ENCODE peak calls at places on chromosomes 11 and 22, in ten cellular contexts. F, P, J, Q, V, G, Y, C, O and T are unnamed samples.

GRCh38 chr11:93921695-93922468 is 71.5 kb upstream of the VSTM5 start:
- DNase-seq in F (no peak), P (peak; percentile 57), J (no peak), Q (peak; percentile 18), V (peak; percentile 51), G (no peak), Y (no peak), C (peak; percentile 58), O (peak; percentile 71), T (peak; percentile 48)

GRCh38 chr11:57263351-57263750 is 26.3 kb upstream of the APLNR start:
- DNase-seq in F (no peak), P (no peak), J (no peak), Q (no peak), V (no peak), G (no peak), Y (no peak), C (no peak), O (no peak), T (no peak)

GRCh38 chr11:116648229-116649174 is 124.3 kb downstream of the BUD13 start:
- DNase-seq in F (no peak), P (no peak), J (no peak), Q (no peak), V (no peak), G (no peak), Y (no peak), C (no peak), O (no peak), T (no peak)

GRCh38 chr11:133134561-133135173 is 397.6 kb downstream of the OPCML start:
- DNase-seq in F (peak; percentile 33), P (peak; percentile 66), J (no peak), Q (peak; percentile 50), V (peak; percentile 47), G (no peak), Y (peak; percentile 64), C (peak; percentile 68), O (peak; percentile 83), T (peak; percentile 76)

GRCh38 chr22:17787159-17788022 is 13.1 kb upstream of the BID start:
- DNase-seq in F (no peak), P (no peak), J (no peak), Q (no peak), V (no peak), G (no peak), Y (no peak), C (no peak), O (no peak), T (no peak)

GRCh38 chr22:30159561-30160353 is 79.5 kb downstream of the HORMAD2 start:
- DNase-seq in F (peak; percentile 36), P (no peak), J (no peak), Q (no peak), V (peak; percentile 64), G (no peak), Y (no peak), C (no peak), O (no peak), T (no peak)

GRCh38 chr11:117535201-117535869 is 207.7 kb downstream of the CEP164 start:
- DNase-seq in F (peak; percentile 42), P (no peak), J (peak; percentile 78), Q (peak; percentile 23), V (no peak), G (no peak), Y (peak; percentile 78), C (peak; percentile 70), O (no peak), T (peak; percentile 30)

GRCh38 chr11:70128435-70128906 is 50.4 kb downstream of the ANO1 start:
- DNase-seq in F (no peak), P (no peak), J (no peak), Q (no peak), V (peak; percentile 78), G (no peak), Y (no peak), C (no peak), O (no peak), T (peak; percentile 74)

GRCh38 chr11:111969344-111969743 is 32.2 kb downstream of the DIXDC1 start:
- DNase-seq in F (no peak), P (no peak), J (no peak), Q (no peak), V (no peak), G (no peak), Y (no peak), C (no peak), O (no peak), T (no peak)

GRCh38 chr22:25404556-25404922 is 159.9 kb upstream of the GRK3 start:
- DNase-seq in F (no peak), P (peak; percentile 51), J (peak; percentile 51), Q (no peak), V (no peak), G (no peak), Y (peak; percentile 61), C (peak; percentile 69), O (no peak), T (no peak)

GRCh38 chr22:45376009-45376408 is 37.4 kb downstream of the SMC1B start:
- DNase-seq in F (no peak), P (no peak), J (no peak), Q (no peak), V (no peak), G (no peak), Y (no peak), C (no peak), O (no peak), T (no peak)

DNA sequence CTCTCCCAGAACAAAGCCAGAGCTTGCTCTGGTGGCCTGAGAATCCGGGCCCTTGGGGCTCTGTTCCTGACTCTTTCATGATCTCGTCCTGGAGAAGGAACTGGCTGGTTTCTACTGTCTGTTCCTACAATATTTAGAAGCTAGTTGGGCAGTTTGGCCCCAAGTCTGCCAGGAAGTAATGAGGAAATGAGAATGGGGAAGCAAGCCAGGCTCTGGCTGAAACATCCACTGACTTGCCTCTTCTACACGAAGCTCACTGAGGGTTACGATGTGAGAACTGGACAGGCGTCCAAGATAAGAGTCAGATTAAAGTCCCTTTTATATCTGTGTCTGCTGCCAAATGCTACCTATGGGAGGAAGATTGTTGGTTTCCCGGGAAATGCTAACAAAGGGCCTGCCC is 110.0 kb upstream of the KIRREL3 start:
- DNase-seq in F (peak; percentile 10), P (no peak), J (no peak), Q (no peak), V (no peak), G (no peak), Y (no peak), C (no peak), O (no peak), T (no peak)
- TF ChIP-seq EP300 in F (no peak), P (no peak), J (no peak), Q (no peak), V (no peak), G (no peak), Y (no peak), C (no peak), O (no peak), T (no peak)

GRCh38 chr22:50583294-50583865 is 731 bp upstream of the CHKB start:
- DNase-seq in F (no peak), P (no peak), J (no peak), Q (no peak), V (no peak), G (no peak), Y (no peak), C (no peak), O (no peak), T (no peak)
- H3K27ac ChIP-seq in F (peak overlapping the region; percentile 33), P (peak overlapping the region; percentile 48), J (peak overlapping the region; percentile 94), Q (peak overlapping the region; percentile 99), V (peak overlapping the region; percentile 81), G (peak overlapping the region; percentile 97), Y (peak overlapping the region; percentile 99), C (no peak overlapping the region), O (no peak overlapping the region), T (peak overlapping the region; percentile 100)

DNA sequence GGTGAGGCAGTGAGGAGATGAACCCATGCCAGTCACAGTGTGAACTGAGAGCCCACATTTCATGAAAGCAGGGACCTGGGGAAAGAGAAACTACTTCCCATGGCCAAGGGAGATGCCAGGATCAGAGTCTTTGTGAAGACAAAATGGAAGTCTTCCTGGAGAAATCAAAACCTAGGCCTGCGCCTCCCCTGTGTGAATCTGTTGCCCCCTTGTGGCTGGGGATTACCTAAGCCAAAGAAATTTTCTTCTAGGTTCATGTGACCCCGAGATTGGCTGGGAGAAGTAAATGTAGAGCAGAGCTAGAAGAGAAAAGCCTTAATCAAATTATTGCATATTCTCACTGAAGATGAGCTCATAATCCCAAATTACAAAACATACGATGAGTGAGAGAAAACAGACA is 1075.3 kb downstream of the TBC1D22A start:
- DNase-seq in F (no peak), P (peak; percentile 41), J (no peak), Q (no peak), V (peak; percentile 36), G (no peak), Y (no peak), C (peak; percentile 20), O (peak; percentile 57), T (no peak)
- H3K9me3 ChIP-seq in F (no peaks in the 10 kb centered on the region), P (no peaks in the 10 kb centered on the region), J (no peaks in the 10 kb centered on the region), Q (no peaks in the 10 kb centered on the region), V (no peaks in the 10 kb centered on the region), G (no peaks in the 10 kb centered on the region), Y (no peaks in the 10 kb centered on the region), C (no peaks in the 10 kb centered on the region), O (no peaks in the 10 kb centered on the region), T (no peaks in the 10 kb centered on the region)

GRCh38 chr11:2734181-2735052 is 34.6 kb upstream of the KCNQ1OT1 start:
- DNase-seq in F (no peak), P (no peak), J (no peak), Q (no peak), V (no peak), G (no peak), Y (no peak), C (no peak), O (no peak), T (no peak)
- TF ChIP-seq EP300 in F (no peak), P (no peak), J (no peak), Q (no peak), V (no peak), G (no peak), Y (no peak), C (no peak), O (no peak), T (no peak)

DNA sequence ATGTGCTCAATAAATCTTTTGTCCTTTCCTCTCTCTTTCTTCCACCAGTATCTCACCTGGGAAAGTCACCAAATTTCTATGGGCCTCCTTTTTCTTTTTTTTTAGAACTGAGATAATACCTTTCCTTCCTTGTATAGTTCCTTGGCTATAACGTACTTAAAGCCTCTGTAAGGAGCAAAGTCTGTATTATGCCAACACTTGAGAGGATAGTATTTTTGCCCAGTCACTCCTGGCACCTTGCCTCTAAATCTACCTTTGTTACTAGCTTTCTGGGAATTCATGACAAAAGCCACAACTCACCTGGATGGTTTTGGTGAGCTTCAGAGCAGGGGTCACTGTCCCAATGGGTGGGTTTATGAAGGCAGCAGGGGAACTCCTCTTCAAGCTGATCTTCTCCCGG is 12.2 kb downstream of the POLDIP3 start:
- DNase-seq in F (no peak), P (no peak), J (no peak), Q (peak; percentile 36), V (no peak), G (no peak), Y (no peak), C (no peak), O (no peak), T (peak; percentile 53)
- H3K27ac ChIP-seq in F (no peak overlapping the region), P (no peak overlapping the region), J (no peak overlapping the region), Q (peak overlapping the region; percentile 32), V (no peak overlapping the region), G (no peak overlapping the region), Y (no peak overlapping the region), C (no peak overlapping the region), O (no peak overlapping the region), T (peak overlapping the region; percentile 46)

GRCh38 chr22:49163960-49164690 is 663.5 kb downstream of the BRD1 start:
- DNase-seq in F (no peak), P (no peak), J (no peak), Q (no peak), V (no peak), G (no peak), Y (no peak), C (no peak), O (no peak), T (no peak)
- H3K9me3 ChIP-seq in F (no peaks in the 10 kb centered on the region), P (no peaks in the 10 kb centered on the region), J (no peaks in the 10 kb centered on the region), Q (no peaks in the 10 kb centered on the region), V (no peaks in the 10 kb centered on the region), G (no peaks in the 10 kb centered on the region), Y (no peaks in the 10 kb centered on the region), C (no peaks in the 10 kb centered on the region), O (no peaks in the 10 kb centered on the region), T (peaks cover 8% of the 10 kb centered on the region)